ENCODE peak calls at places on chromosomes 11 and 22, in seven cellular contexts. O, S, P, W, D, T and X are unnamed samples. For H3K27me3 and H3K36me3, the result is how much of the 10 kb centered on the place peaks cover.

GRCh38 chr11:72040497-72041363 is 39.6 kb downstream of the NUMA1 start:
- DNase-seq in T (peak), S (peak), W (peak), P (peak), O (peak), D (peak), X (peak)

GRCh38 chr11:33722579-33723234 is 13.5 kb downstream of the CD59 start:
- DNase-seq in O (no peak), T (no peak), D (no peak), P (peak), S (peak), W (no peak), X (peak)

GRCh38 chr11:116073854-116074837 is 569.9 kb upstream of the CADM1 start:
- DNase-seq in S (peak), D (no peak), T (no peak), P (no peak), W (peak), O (no peak), X (no peak)

GRCh38 chr11:110086892-110087309 is 6.3 kb upstream of the ZC3H12C start:
- DNase-seq in S (peak), O (no peak), T (no peak), P (peak), D (no peak), W (no peak), X (no peak)

GRCh38 chr11:118338637-118339061 is 3.9 kb downstream of the CD3D start:
- DNase-seq in T (no peak), O (no peak), D (peak), W (no peak), S (no peak), P (no peak), X (no peak)

GRCh38 chr11:9748361-9748970 is 84.6 kb downstream of the SWAP70 start:
- DNase-seq in T (no peak), S (peak), D (peak), P (peak), W (no peak), O (no peak), X (peak)

GRCh38 chr11:103993502-103993901 is 42.9 kb upstream of the DDI1 start:
- DNase-seq in D (no peak), S (no peak), O (no peak), W (no peak), P (no peak), T (no peak), X (no peak)

GRCh38 chr11:78499971-78500370 is 74.7 kb downstream of the NARS2 start:
- DNase-seq in S (no peak), O (no peak), P (no peak), W (no peak), T (no peak), D (no peak), X (no peak)

GRCh38 chr11:29934115-29934638 is 82.7 kb downstream of the KCNA4 start:
- DNase-seq in T (no peak), W (no peak), P (no peak), S (no peak), O (no peak), D (no peak), X (no peak)

GRCh38 chr11:101617735-101618332 is 34.0 kb upstream of the TRPC6 start:
- DNase-seq in O (no peak), T (no peak), S (no peak), D (no peak), W (no peak), P (no peak), X (no peak)

GRCh38 chr11:130476200-130476921 is 27.9 kb downstream of the ADAMTS15 start:
- DNase-seq in S (peak), D (no peak), P (no peak), T (no peak), O (no peak), W (no peak), X (no peak)

GRCh38 chr11:72584293-72584921 is 89.8 kb downstream of the PDE2A start:
- DNase-seq in T (peak), W (no peak), S (no peak), P (no peak), D (peak), O (no peak), X (peak)

DNA sequence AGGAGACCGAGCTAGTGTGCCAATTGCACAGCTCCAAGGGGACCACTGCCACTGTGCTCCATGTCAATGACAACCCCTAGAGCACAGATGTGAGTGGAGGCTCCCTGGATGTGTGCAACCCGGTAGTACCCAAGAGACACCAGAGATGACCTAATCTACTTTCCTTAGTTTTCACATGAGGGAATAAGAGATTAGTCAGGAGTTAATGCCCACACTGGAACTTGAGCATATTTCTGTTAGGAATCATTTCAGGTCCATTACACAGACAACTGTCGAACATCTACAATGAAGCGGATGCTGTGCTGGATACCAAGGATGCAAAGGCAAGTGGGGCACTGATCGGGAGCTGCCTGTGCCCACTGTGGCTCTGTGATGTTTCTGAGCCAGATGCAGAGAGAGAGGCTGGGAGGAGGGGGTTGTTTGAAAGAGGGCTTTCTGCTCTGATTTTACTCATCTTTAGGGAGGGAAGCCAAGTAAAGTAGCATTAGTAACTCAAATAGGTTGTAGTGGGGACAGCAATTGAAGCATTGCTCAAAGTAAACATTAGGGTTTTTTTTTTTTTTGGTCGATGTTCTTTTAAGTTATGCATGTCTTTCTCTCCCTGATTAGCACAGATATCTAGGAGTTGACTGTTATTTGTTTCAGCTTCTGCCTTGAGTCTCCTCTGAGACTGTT is 82.5 kb upstream of the SORL1-AS1 start:
- DNase-seq in T (no peak), O (no peak), D (no peak), S (no peak), P (no peak), W (no peak), X (no peak)
- H3K27ac ChIP-seq in T (no peak), O (no peak), D (no peak), S (no peak), P (no peak), W (no peak), X (no peak)

GRCh38 chr11:86922225-86922624 is 33.0 kb downstream of the FZD4 start:
- DNase-seq in T (no peak), O (no peak), D (no peak), W (no peak), S (no peak), P (no peak), X (no peak)

GRCh38 chr11:86926975-86927374 is 28.2 kb downstream of the FZD4 start:
- DNase-seq in O (no peak), S (no peak), W (no peak), T (no peak), P (no peak), D (no peak), X (no peak)

GRCh38 chr11:86918943-86919342 is 36.3 kb downstream of the FZD4 start:
- DNase-seq in T (no peak), P (peak), D (no peak), S (no peak), O (no peak), W (no peak), X (no peak)

GRCh38 chr11:86919557-86920210 is 35.5 kb downstream of the FZD4 start:
- DNase-seq in O (no peak), D (no peak), T (no peak), P (peak), W (peak), S (peak), X (no peak)

GRCh38 chr11:86923993-86924766 is 31.0 kb downstream of the FZD4 start:
- DNase-seq in T (no peak), O (no peak), P (no peak), D (no peak), W (peak), S (no peak), X (no peak)
- H3K27me3 ChIP-seq in T (under half), O (under half), P (under half), D (under half), W (under half), S (under half), X (under half)

GRCh38 chr11:125375146-125375545 is 120.9 kb downstream of the FEZ1 start:
- DNase-seq in D (no peak), T (no peak), O (no peak), S (no peak), P (no peak), W (no peak), X (no peak)
- H3K36me3 ChIP-seq in D (under half), T (under half), O (under half), S (half or more), P (under half), W (under half), X (under half)

DNA sequence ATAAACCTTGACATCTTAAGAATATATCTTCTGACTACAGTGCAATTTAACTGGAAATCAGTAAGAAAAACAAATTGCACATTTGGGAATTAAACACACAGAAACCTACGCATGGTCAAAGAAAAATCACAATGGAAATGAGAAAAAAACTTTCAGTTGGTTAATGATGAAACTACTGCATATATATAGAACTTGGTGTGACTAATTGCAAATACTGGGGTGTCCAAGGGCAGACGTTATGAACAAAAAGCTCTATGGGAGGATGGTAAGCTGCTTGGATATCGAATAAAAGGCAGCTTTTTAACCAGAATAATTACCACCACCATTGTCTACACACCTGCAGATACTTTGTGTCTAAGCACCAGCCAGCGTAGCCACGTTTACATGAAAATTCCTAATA is 791 bp downstream of the GDPD4 start:
- DNase-seq in O (no peak), T (no peak), W (no peak), P (no peak), D (no peak), S (no peak), X (no peak)
- H3K27ac ChIP-seq in O (no peak), T (no peak), W (no peak), P (no peak), D (no peak), S (no peak), X (no peak)

GRCh38 chr11:18713646-18714442 is 12.1 kb downstream of the IGSF22 start:
- DNase-seq in O (no peak), P (no peak), W (no peak), S (no peak), T (no peak), D (no peak), X (no peak)
- H3K27me3 ChIP-seq in O (under half), P (under half), W (half or more), S (under half), T (under half), D (under half), X (under half)

GRCh38 chr22:38734203-38735100 is 21.3 kb downstream of the SUN2 start:
- DNase-seq in S (no peak), T (no peak), P (no peak), D (no peak), O (no peak), W (no peak), X (no peak)
- H3K36me3 ChIP-seq in S (half or more), T (under half), P (half or more), D (half or more), O (half or more), W (half or more), X (half or more)

GRCh38 chr11:707817-708420 is 1.9 kb downstream of the EPS8L2 start:
- DNase-seq in T (no peak), D (no peak), P (no peak), O (no peak), S (no peak), W (no peak), X (peak)

GRCh38 chr11:708511-708910 is 2.5 kb downstream of the EPS8L2 start:
- DNase-seq in O (no peak), P (no peak), D (no peak), S (no peak), W (no peak), T (no peak), X (no peak)

GRCh38 chr11:706439-706956 is 467 bp downstream of the EPS8L2 start:
- DNase-seq in T (no peak), S (peak), P (no peak), W (no peak), O (no peak), D (no peak), X (no peak)

GRCh38 chr11:706957-707816 is 1.2 kb downstream of the EPS8L2 start:
- DNase-seq in T (no peak), D (no peak), S (peak), W (no peak), O (no peak), P (no peak), X (peak)

GRCh38 chr11:709109-709997 is 3.3 kb downstream of the EPS8L2 start:
- DNase-seq in O (no peak), T (no peak), D (no peak), S (no peak), P (no peak), W (no peak), X (no peak)
- H3K27ac ChIP-seq in O (no peak), T (peak), D (no peak), S (peak), P (no peak), W (no peak), X (no peak)